ENCODE peak calls at places on chromosomes 3 and 15, in four cellular contexts. M is A549, G is right lobe of liver, T is heart left ventricle. N is an unnamed sample.

GRCh38 chr3:151434151-151434890 is 26.5 kb downstream of the IGSF10 start:
- DNase-seq in G (no peak), T (no peak), M (peak; percentile 77), N (no peak)

GRCh38 chr3:98812851-98813374 is 49.8 kb downstream of the ST3GAL6 start:
- DNase-seq in M (peak; percentile 87), T (no peak), G (peak; percentile 85), N (no peak)

GRCh38 chr3:65785065-65785645 is 253.6 kb downstream of the MAGI1 start:
- DNase-seq in G (no peak), M (peak; percentile 55), T (no peak), N (no peak)

GRCh38 chr3:111763968-111764367 is 95.1 kb upstream of the PHLDB2 start:
- DNase-seq in M (no peak), G (no peak), T (no peak), N (no peak)

GRCh38 chr3:156657440-156657839 is 16.9 kb upstream of the TIPARP start:
- DNase-seq in M (no peak), G (no peak), T (no peak), N (no peak)

GRCh38 chr3:168574455-168575158 is 478.9 kb upstream of the GOLIM4 start:
- DNase-seq in T (no peak), M (no peak), G (no peak), N (no peak)

GRCh38 chr15:100686725-100687488 is 84.5 kb downstream of the ASB7 start:
- DNase-seq in M (no peak), T (no peak), G (no peak), N (no peak)

GRCh38 chr3:107241217-107241616 is 136.0 kb upstream of the CCDC54 start:
- DNase-seq in M (peak; percentile 42), G (no peak), T (peak; percentile 36), N (no peak)

GRCh38 chr15:99507732-99508571 is 57.8 kb upstream of the MEF2A start:
- DNase-seq in G (no peak), T (peak; percentile 50), M (no peak), N (no peak)

GRCh38 chr15:28978011-28978378 is 92.2 kb downstream of the APBA2 start:
- DNase-seq in G (no peak), T (no peak), M (no peak), N (no peak)

GRCh38 chr3:16374047-16375019 is 109.3 kb downstream of the OXNAD1 start:
- DNase-seq in G (no peak), T (no peak), M (no peak), N (no peak)

GRCh38 chr15:88479169-88479568 is 11.7 kb downstream of the MRPS11 start:
- DNase-seq in M (peak; percentile 16), T (no peak), G (no peak), N (peak; percentile 74)

GRCh38 chr3:129596194-129597086 is 10.0 kb downstream of the PLXND1 start:
- DNase-seq in T (peak; percentile 93), M (peak; percentile 44), G (peak; percentile 76), N (no peak)
- TF ChIP-seq POLR2A in T (no peak), M (no peak), G (no peak), N (no peak)

DNA sequence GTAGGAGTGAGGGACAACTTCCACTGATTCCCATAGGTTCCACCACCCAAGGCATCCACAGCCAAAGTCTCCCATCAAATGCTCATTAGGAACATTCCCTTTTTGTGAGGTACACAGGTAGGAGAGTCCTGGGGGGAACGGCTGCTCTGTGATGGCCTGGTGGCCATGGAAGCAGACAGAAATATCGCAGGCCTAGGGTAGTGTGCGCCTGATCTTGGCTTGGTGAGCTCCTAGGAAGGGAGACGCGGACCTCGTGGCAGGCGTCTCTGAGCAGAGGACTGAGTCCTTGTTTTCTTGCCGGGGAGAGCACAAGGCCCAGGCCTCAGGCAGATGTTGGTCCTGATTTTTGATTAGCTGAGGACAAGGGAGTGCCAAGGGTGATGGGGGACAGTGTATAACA is 99.5 kb downstream of the SNRPN start:
- DNase-seq in M (no peak), G (peak; percentile 11), T (no peak), N (no peak)
- H3K9me3 ChIP-seq in M (peaks cover 68% of the 10 kb centered on the region), G (peaks cover 57% of the 10 kb centered on the region), T (peaks cover 98% of the 10 kb centered on the region), N (peaks cover 94% of the 10 kb centered on the region)

GRCh38 chr3:47985376-47985775 is 30.8 kb downstream of the MAP4 start:
- DNase-seq in T (no peak), M (no peak), G (no peak), N (no peak)
- H3K4me1 ChIP-seq in T (peaks cover 50% of the 10 kb centered on the region), M (peaks cover 42% of the 10 kb centered on the region), G (peaks cover 12% of the 10 kb centered on the region), N (peaks cover 30% of the 10 kb centered on the region)

GRCh38 chr3:48739955-48740823 is 23.2 kb upstream of the IP6K2 start:
- DNase-seq in G (peak; percentile 98), M (peak; percentile 82), T (peak; percentile 88), N (no peak)
- TF ChIP-seq POLR2A in G (peak; percentile 26), M (no peak), T (no peak), N (no peak)

DNA sequence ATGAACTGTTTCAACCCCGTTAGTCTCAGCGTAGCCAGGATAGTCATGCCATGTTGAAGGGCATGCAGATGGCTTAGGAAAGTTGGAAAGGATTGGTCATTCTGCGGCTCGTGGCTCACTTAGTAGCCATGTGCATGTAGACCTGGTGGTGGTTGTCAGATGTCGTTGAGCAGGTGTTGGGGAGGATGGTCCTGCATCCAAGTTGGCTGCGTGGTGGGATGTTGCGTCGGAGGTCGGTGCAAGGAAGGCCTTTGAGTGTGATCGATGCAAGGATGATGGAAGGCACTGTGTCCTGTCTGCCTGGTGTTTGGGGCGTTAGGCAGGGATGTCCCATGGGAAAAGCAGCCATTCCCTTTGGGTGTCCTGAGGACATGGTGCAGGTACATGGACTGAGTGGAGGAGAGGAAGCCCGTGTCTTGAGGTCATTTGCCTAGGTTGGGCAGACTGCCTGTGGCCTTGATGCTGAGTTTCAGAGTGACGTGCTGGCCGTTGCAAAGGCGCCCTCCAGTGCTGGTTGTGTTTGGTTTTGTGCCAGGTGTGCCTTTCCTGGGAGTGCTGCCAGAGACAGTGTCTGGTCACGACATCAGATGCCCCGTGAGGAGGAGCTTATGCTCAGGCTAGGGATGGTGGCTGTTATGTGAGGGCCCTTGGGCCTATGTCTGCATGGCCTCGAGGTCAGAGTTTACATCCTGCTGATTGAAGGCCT is 103.4 kb downstream of the SNRPN start:
- DNase-seq in T (peak; percentile 15), M (no peak), G (peak; percentile 30), N (peak; percentile 56)
- H3K9me3 ChIP-seq in T (peaks cover 100% of the 10 kb centered on the region), M (peaks cover 74% of the 10 kb centered on the region), G (peaks cover 62% of the 10 kb centered on the region), N (peaks cover 97% of the 10 kb centered on the region)

DNA sequence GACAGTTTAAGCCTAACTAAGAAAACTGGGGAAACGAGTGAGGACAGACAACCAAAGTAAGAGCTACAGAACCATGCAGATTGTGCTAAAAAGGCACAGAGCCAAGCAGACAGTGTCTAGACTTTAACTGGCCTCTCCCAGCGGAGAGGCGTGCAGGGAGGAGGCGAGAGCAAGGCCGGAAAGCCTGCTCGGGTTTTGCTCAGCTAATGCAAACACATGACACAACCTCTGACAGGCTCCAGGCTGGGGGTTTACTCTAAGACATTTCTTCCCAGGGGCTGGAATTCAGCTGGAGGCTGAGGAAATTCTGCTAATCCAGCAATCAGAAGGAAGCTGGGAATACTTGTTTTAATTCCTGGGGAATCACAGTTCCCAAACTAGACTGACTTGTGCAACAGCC is 11.8 kb downstream of the FSTL1 start:
- DNase-seq in T (peak; percentile 75), M (peak; percentile 58), G (peak; percentile 64), N (peak; percentile 82)
- H3K4me1 ChIP-seq in T (peaks cover 98% of the 10 kb centered on the region), M (peaks cover 67% of the 10 kb centered on the region), G (peaks cover 24% of the 10 kb centered on the region), N (peaks cover 98% of the 10 kb centered on the region)

GRCh38 chr15:90101969-90102890 is at the start of gene IDH2:
- DNase-seq in G (peak; percentile 92), M (peak; percentile 78), T (peak; percentile 87), N (no peak)
- TF ChIP-seq POLR2A in G (peak; percentile 99), M (peak; percentile 97), T (peak; percentile 94), N (peak; percentile 89)

N was measured in vagina.